ENCODE peak calls at places on chromosomes 2 and 18, in nine cellular contexts. C, V, D, N, H, O, Y, I and Z are unnamed samples.

GRCh38 chr2:67877281-67877680 is 185.5 kb downstream of the C1D start:
- DNase-seq in C (no peak), V (no peak), D (no peak), N (no peak), H (no peak), O (no peak), Y (no peak), I (no peak), Z (no peak)

GRCh38 chr2:128496700-128497099 is 178.0 kb upstream of the HS6ST1 start:
- DNase-seq in C (peak; percentile 30), V (peak; percentile 12), D (no peak), N (no peak), H (no peak), O (no peak), Y (no peak), I (no peak), Z (no peak)

GRCh38 chr2:119436993-119437772 is 5.5 kb downstream of the TMEM37 start:
- DNase-seq in C (no peak), V (no peak), D (no peak), N (no peak), H (no peak), O (no peak), Y (no peak), I (no peak), Z (no peak)

GRCh38 chr2:118859157-118859770 is 11.8 kb upstream of the EN1 start:
- DNase-seq in C (no peak), V (no peak), D (no peak), N (no peak), H (no peak), O (no peak), Y (no peak), I (no peak), Z (no peak)

GRCh38 chr2:212618636-212619035 is 80.0 kb upstream of the ERBB4 start:
- DNase-seq in C (no peak), V (no peak), D (no peak), N (peak; percentile 93), H (no peak), O (no peak), Y (no peak), I (no peak), Z (no peak)

GRCh38 chr2:98790221-98790620 is 59.3 kb upstream of the MGAT4A start:
- DNase-seq in C (no peak), V (no peak), D (no peak), N (no peak), H (no peak), O (no peak), Y (no peak), I (no peak), Z (no peak)

GRCh38 chr2:208304695-208305094 is 38.6 kb downstream of the PIKFYVE start:
- DNase-seq in C (no peak), V (no peak), D (no peak), N (no peak), H (no peak), O (no peak), Y (no peak), I (no peak), Z (no peak)

GRCh38 chr2:30410217-30410616 is 36.8 kb upstream of the LCLAT1 start:
- DNase-seq in C (no peak), V (no peak), D (no peak), N (peak; percentile 64), H (no peak), O (peak; percentile 44), Y (peak; percentile 58), I (no peak), Z (no peak)

GRCh38 chr2:238100821-238101771 is 956 bp downstream of the ESPNL start:
- DNase-seq in C (peak; percentile 50), V (peak; percentile 45), D (no peak), N (no peak), H (no peak), O (no peak), Y (peak; percentile 3), I (no peak), Z (no peak)

GRCh38 chr2:183032200-183032794 is 6.0 kb downstream of the NCKAP1 start:
- DNase-seq in C (no peak), V (no peak), D (no peak), N (no peak), H (peak; percentile 54), O (peak; percentile 17), Y (no peak), I (no peak), Z (no peak)

GRCh38 chr2:42999391-42999811 is 207.0 kb upstream of the HAAO start:
- DNase-seq in C (no peak), V (peak; percentile 12), D (no peak), N (peak; percentile 8), H (no peak), O (no peak), Y (no peak), I (no peak), Z (no peak)

GRCh38 chr2:208406474-208407451 is at the start of gene PTH2R:
- DNase-seq in C (no peak), V (peak; percentile 51), D (no peak), N (no peak), H (no peak), O (no peak), Y (no peak), I (no peak), Z (no peak)

GRCh38 chr2:72572501-72572900 is 253.3 kb downstream of the EXOC6B start:
- DNase-seq in C (no peak), V (no peak), D (no peak), N (no peak), H (no peak), O (peak; percentile 58), Y (no peak), I (no peak), Z (no peak)

GRCh38 chr18:49207373-49207772 is 253.1 kb downstream of the DYM start:
- DNase-seq in C (no peak), V (no peak), D (no peak), N (peak; percentile 77), H (no peak), O (peak; percentile 77), Y (no peak), I (no peak), Z (no peak)